ENCODE peak calls at places on chromosomes 7 and 10, in six cellular contexts. One of them, this sample, is unnamed.

GRCh38 chr10:23786594-23786993 is 347.7 kb downstream of the OTUD1 start:
- DNase-seq in NCI-H1436 treated with DMSO at 0.1 percent for 48 hours: no peak
- DNase-seq in COR-L47: no peak
- DNase-seq in left lung: no peak
- DNase-seq in left ventricle myocardium inferior: no peak
- DNase-seq in GM23248: no peak
- DNase-seq in this sample: no peak

GRCh38 chr7:149422065-149422913 is 38.6 kb downstream of the ZNF777 start:
- DNase-seq in NCI-H1436 treated with DMSO at 0.1 percent for 48 hours: peak; percentile 14
- DNase-seq in COR-L47: peak; percentile 64
- DNase-seq in left lung: peak; percentile 68
- DNase-seq in left ventricle myocardium inferior: peak; percentile 60
- DNase-seq in GM23248: peak; percentile 85
- DNase-seq in this sample: peak; percentile 84

GRCh38 chr7:108503112-108504026 is 22.6 kb downstream of the PNPLA8 start:
- DNase-seq in NCI-H1436 treated with DMSO at 0.1 percent for 48 hours: no peak
- DNase-seq in COR-L47: no peak
- DNase-seq in left lung: no peak
- DNase-seq in left ventricle myocardium inferior: no peak
- DNase-seq in GM23248: peak; percentile 46
- DNase-seq in this sample: no peak

GRCh38 chr7:77382532-77382931 is 33.6 kb downstream of the GSAP start:
- DNase-seq in NCI-H1436 treated with DMSO at 0.1 percent for 48 hours: no peak
- DNase-seq in COR-L47: no peak
- DNase-seq in left lung: no peak
- DNase-seq in left ventricle myocardium inferior: no peak
- DNase-seq in GM23248: no peak
- DNase-seq in this sample: no peak

GRCh38 chr10:99828464-99828863 is 46.0 kb downstream of the ABCC2 start:
- DNase-seq in NCI-H1436 treated with DMSO at 0.1 percent for 48 hours: no peak
- DNase-seq in COR-L47: no peak
- DNase-seq in left lung: no peak
- DNase-seq in left ventricle myocardium inferior: no peak
- DNase-seq in GM23248: no peak
- DNase-seq in this sample: no peak

GRCh38 chr7:28767356-28767755 is 190.8 kb downstream of the TRIL start:
- DNase-seq in NCI-H1436 treated with DMSO at 0.1 percent for 48 hours: no peak
- DNase-seq in COR-L47: no peak
- DNase-seq in left lung: no peak
- DNase-seq in left ventricle myocardium inferior: no peak
- DNase-seq in GM23248: peak; percentile 81
- DNase-seq in this sample: no peak

GRCh38 chr10:129963076-129963830 is 821 bp downstream of the EBF3 start:
- DNase-seq in NCI-H1436 treated with DMSO at 0.1 percent for 48 hours: no peak
- DNase-seq in COR-L47: no peak
- DNase-seq in left lung: no peak
- DNase-seq in left ventricle myocardium inferior: no peak
- DNase-seq in GM23248: peak; percentile 77
- DNase-seq in this sample: peak; percentile 85

GRCh38 chr7:154371424-154371823 is 319.2 kb downstream of the DPP6 start:
- DNase-seq in NCI-H1436 treated with DMSO at 0.1 percent for 48 hours: no peak
- DNase-seq in COR-L47: peak; percentile 10
- DNase-seq in left lung: no peak
- DNase-seq in left ventricle myocardium inferior: no peak
- DNase-seq in GM23248: no peak
- DNase-seq in this sample: no peak

GRCh38 chr7:7972128-7972527 is 3.5 kb downstream of the GLCCI1 start:
- DNase-seq in NCI-H1436 treated with DMSO at 0.1 percent for 48 hours: no peak
- DNase-seq in COR-L47: no peak
- DNase-seq in left lung: no peak
- DNase-seq in left ventricle myocardium inferior: no peak
- DNase-seq in GM23248: no peak
- DNase-seq in this sample: no peak

GRCh38 chr10:103057980-103058568 is 135.0 kb downstream of the NT5C2 start:
- DNase-seq in NCI-H1436 treated with DMSO at 0.1 percent for 48 hours: no peak
- DNase-seq in COR-L47: no peak
- DNase-seq in left lung: no peak
- DNase-seq in left ventricle myocardium inferior: no peak
- DNase-seq in GM23248: no peak
- DNase-seq in this sample: no peak

GRCh38 chr7:135704074-135704473 is 23.9 kb downstream of the SLC13A4 start:
- DNase-seq in NCI-H1436 treated with DMSO at 0.1 percent for 48 hours: no peak
- DNase-seq in COR-L47: no peak
- DNase-seq in left lung: no peak
- DNase-seq in left ventricle myocardium inferior: no peak
- DNase-seq in GM23248: no peak
- DNase-seq in this sample: no peak

GRCh38 chr10:133246236-133246626 is 8.6 kb downstream of the VENTX start:
- DNase-seq in NCI-H1436 treated with DMSO at 0.1 percent for 48 hours: no peak
- DNase-seq in COR-L47: no peak
- DNase-seq in left lung: no peak
- DNase-seq in left ventricle myocardium inferior: no peak
- DNase-seq in GM23248: no peak
- DNase-seq in this sample: no peak

GRCh38 chr7:92880212-92881090 is 44.1 kb upstream of the CDK6 start:
- DNase-seq in NCI-H1436 treated with DMSO at 0.1 percent for 48 hours: no peak
- DNase-seq in COR-L47: no peak
- DNase-seq in left lung: no peak
- DNase-seq in left ventricle myocardium inferior: no peak
- DNase-seq in GM23248: no peak
- DNase-seq in this sample: no peak

GRCh38 chr10:42997151-42997848 is 79.6 kb upstream of the RET start:
- DNase-seq in NCI-H1436 treated with DMSO at 0.1 percent for 48 hours: no peak
- DNase-seq in COR-L47: no peak
- DNase-seq in left lung: no peak
- DNase-seq in left ventricle myocardium inferior: no peak
- DNase-seq in GM23248: no peak
- DNase-seq in this sample: no peak

GRCh38 chr7:115230882-115231508 is 309.1 kb downstream of the MDFIC start:
- DNase-seq in NCI-H1436 treated with DMSO at 0.1 percent for 48 hours: peak; percentile 34
- DNase-seq in COR-L47: peak; percentile 14
- DNase-seq in left lung: no peak
- DNase-seq in left ventricle myocardium inferior: no peak
- DNase-seq in GM23248: peak; percentile 96
- DNase-seq in this sample: no peak

GRCh38 chr10:131872837-131873375 is 27.9 kb upstream of the PPP2R2D start:
- DNase-seq in NCI-H1436 treated with DMSO at 0.1 percent for 48 hours: no peak
- DNase-seq in COR-L47: no peak
- DNase-seq in left lung: no peak
- DNase-seq in left ventricle myocardium inferior: no peak
- DNase-seq in GM23248: no peak
- DNase-seq in this sample: peak; percentile 51

GRCh38 chr7:36021367-36021766 is 131.7 kb upstream of the EEPD1 start:
- DNase-seq in NCI-H1436 treated with DMSO at 0.1 percent for 48 hours: no peak
- DNase-seq in COR-L47: no peak
- DNase-seq in left lung: no peak
- DNase-seq in left ventricle myocardium inferior: no peak
- DNase-seq in GM23248: peak; percentile 10
- DNase-seq in this sample: no peak

GRCh38 chr10:48496831-48497792 is 107.8 kb downstream of the ARHGAP22 start:
- DNase-seq in NCI-H1436 treated with DMSO at 0.1 percent for 48 hours: no peak
- DNase-seq in COR-L47: no peak
- DNase-seq in left lung: no peak
- DNase-seq in left ventricle myocardium inferior: no peak
- DNase-seq in GM23248: peak; percentile 90
- DNase-seq in this sample: no peak

GRCh38 chr7:108613147-108613948 is 43.7 kb downstream of the DNAJB9 start:
- DNase-seq in NCI-H1436 treated with DMSO at 0.1 percent for 48 hours: peak; percentile 3
- DNase-seq in COR-L47: peak; percentile 59
- DNase-seq in left lung: no peak
- DNase-seq in left ventricle myocardium inferior: no peak
- DNase-seq in GM23248: peak; percentile 56
- DNase-seq in this sample: no peak

GRCh38 chr7:82172896-82173295 is 270.7 kb downstream of the CACNA2D1 start:
- DNase-seq in NCI-H1436 treated with DMSO at 0.1 percent for 48 hours: no peak
- DNase-seq in COR-L47: no peak
- DNase-seq in left lung: no peak
- DNase-seq in left ventricle myocardium inferior: no peak
- DNase-seq in GM23248: no peak
- DNase-seq in this sample: no peak

GRCh38 chr10:104328916-104329710 is 9.2 kb downstream of the ITPRIP start:
- DNase-seq in NCI-H1436 treated with DMSO at 0.1 percent for 48 hours: peak; percentile 40
- DNase-seq in COR-L47: peak; percentile 37
- DNase-seq in left lung: peak; percentile 75
- DNase-seq in left ventricle myocardium inferior: no peak
- DNase-seq in GM23248: peak; percentile 98
- DNase-seq in this sample: peak; percentile 86

GRCh38 chr10:30562787-30563186 is 66.8 kb downstream of the LYZL2 start:
- DNase-seq in NCI-H1436 treated with DMSO at 0.1 percent for 48 hours: no peak
- DNase-seq in COR-L47: no peak
- DNase-seq in left lung: no peak
- DNase-seq in left ventricle myocardium inferior: no peak
- DNase-seq in GM23248: no peak
- DNase-seq in this sample: no peak

GRCh38 chr7:97844036-97844435 is 28.2 kb downstream of the ASNS start:
- DNase-seq in NCI-H1436 treated with DMSO at 0.1 percent for 48 hours: no peak
- DNase-seq in COR-L47: no peak
- DNase-seq in left lung: no peak
- DNase-seq in left ventricle myocardium inferior: no peak
- DNase-seq in GM23248: peak; percentile 42
- DNase-seq in this sample: no peak

GRCh38 chr7:40586197-40586596 is 451.4 kb downstream of the SUGCT start:
- DNase-seq in NCI-H1436 treated with DMSO at 0.1 percent for 48 hours: no peak
- DNase-seq in COR-L47: no peak
- DNase-seq in left lung: no peak
- DNase-seq in left ventricle myocardium inferior: no peak
- DNase-seq in GM23248: peak; percentile 54
- DNase-seq in this sample: no peak

GRCh38 chr7:47035522-47035921 is 546.4 kb downstream of the TNS3 start:
- DNase-seq in NCI-H1436 treated with DMSO at 0.1 percent for 48 hours: no peak
- DNase-seq in COR-L47: no peak
- DNase-seq in left lung: no peak
- DNase-seq in left ventricle myocardium inferior: no peak
- DNase-seq in GM23248: no peak
- DNase-seq in this sample: no peak

GRCh38 chr10:132335189-132336063 is 3.4 kb downstream of the LRRC27 start:
- DNase-seq in NCI-H1436 treated with DMSO at 0.1 percent for 48 hours: no peak
- DNase-seq in COR-L47: no peak
- DNase-seq in left lung: peak; percentile 88
- DNase-seq in left ventricle myocardium inferior: no peak
- DNase-seq in GM23248: no peak
- DNase-seq in this sample: peak; percentile 59

GRCh38 chr10:94361161-94361794 is 1.5 kb downstream of the NOC3L start:
- DNase-seq in NCI-H1436 treated with DMSO at 0.1 percent for 48 hours: no peak
- DNase-seq in COR-L47: no peak
- DNase-seq in left lung: no peak
- DNase-seq in left ventricle myocardium inferior: no peak
- DNase-seq in GM23248: peak; percentile 49
- DNase-seq in this sample: no peak

GRCh38 chr7:34107306-34107705 is 202.0 kb downstream of the BMPER start:
- DNase-seq in NCI-H1436 treated with DMSO at 0.1 percent for 48 hours: peak; percentile 75
- DNase-seq in COR-L47: no peak
- DNase-seq in left lung: no peak
- DNase-seq in left ventricle myocardium inferior: no peak
- DNase-seq in GM23248: peak; percentile 91
- DNase-seq in this sample: no peak

GRCh38 chr10:122188706-122189105 is 82.4 kb upstream of the BTBD16 start:
- DNase-seq in NCI-H1436 treated with DMSO at 0.1 percent for 48 hours: no peak
- DNase-seq in COR-L47: no peak
- DNase-seq in left lung: no peak
- DNase-seq in left ventricle myocardium inferior: no peak
- DNase-seq in GM23248: no peak
- DNase-seq in this sample: peak; percentile 16

GRCh38 chr10:7434332-7434731 is 23.5 kb upstream of the SFMBT2 start:
- DNase-seq in NCI-H1436 treated with DMSO at 0.1 percent for 48 hours: no peak
- DNase-seq in COR-L47: no peak
- DNase-seq in left lung: no peak
- DNase-seq in left ventricle myocardium inferior: no peak
- DNase-seq in GM23248: no peak
- DNase-seq in this sample: no peak

GRCh38 chr10:26430641-26431163 is 7.4 kb upstream of the APBB1IP start:
- DNase-seq in NCI-H1436 treated with DMSO at 0.1 percent for 48 hours: no peak
- DNase-seq in COR-L47: no peak
- DNase-seq in left lung: no peak
- DNase-seq in left ventricle myocardium inferior: no peak
- DNase-seq in GM23248: peak; percentile 19
- DNase-seq in this sample: no peak

GRCh38 chr7:20307119-20307518 is 23.6 kb upstream of the ITGB8 start:
- DNase-seq in NCI-H1436 treated with DMSO at 0.1 percent for 48 hours: no peak
- DNase-seq in COR-L47: no peak
- DNase-seq in left lung: no peak
- DNase-seq in left ventricle myocardium inferior: no peak
- DNase-seq in GM23248: peak; percentile 31
- DNase-seq in this sample: no peak

GRCh38 chr7:50564630-50565558 is at the start of gene DDC:
- DNase-seq in NCI-H1436 treated with DMSO at 0.1 percent for 48 hours: no peak
- DNase-seq in COR-L47: no peak
- DNase-seq in left lung: no peak
- DNase-seq in left ventricle myocardium inferior: no peak
- DNase-seq in GM23248: no peak
- DNase-seq in this sample: no peak